ENCODE peak calls at places on chromosomes 3 and 15, in four cellular contexts. One of them, this sample, is unnamed.

GRCh38 chr3:188687389-188687788 is 484.4 kb upstream of the TPRG1 start:
- DNase-seq in tibial artery: no peak
- DNase-seq in endodermal cell: peak
- DNase-seq in mesendoderm: peak
- DNase-seq in this sample: no peak

GRCh38 chr3:17770682-17771081 is 28.3 kb upstream of the TBC1D5 start:
- DNase-seq in tibial artery: no peak
- DNase-seq in endodermal cell: no peak
- DNase-seq in mesendoderm: no peak
- DNase-seq in this sample: no peak

GRCh38 chr3:190534986-190535385 is 21.1 kb downstream of the IL1RAP start:
- DNase-seq in tibial artery: no peak
- DNase-seq in endodermal cell: no peak
- DNase-seq in mesendoderm: no peak
- DNase-seq in this sample: no peak

GRCh38 chr15:92159481-92159880 is 234.2 kb upstream of the ST8SIA2 start:
- DNase-seq in tibial artery: no peak
- DNase-seq in endodermal cell: no peak
- DNase-seq in mesendoderm: peak
- DNase-seq in this sample: no peak

GRCh38 chr15:95918525-95918924 is 412.0 kb upstream of the NR2F2 start:
- DNase-seq in tibial artery: no peak
- DNase-seq in endodermal cell: no peak
- DNase-seq in mesendoderm: no peak
- DNase-seq in this sample: no peak

GRCh38 chr3:179098388-179099077 is 26.9 kb upstream of the ZMAT3 start:
- DNase-seq in tibial artery: no peak
- DNase-seq in endodermal cell: no peak
- DNase-seq in mesendoderm: no peak
- DNase-seq in this sample: no peak

GRCh38 chr3:16513141-16514020 is at the start of gene RFTN1:
- DNase-seq in tibial artery: peak
- DNase-seq in endodermal cell: peak
- DNase-seq in mesendoderm: peak
- DNase-seq in this sample: no peak

GRCh38 chr3:96347289-96347688 is 467.1 kb upstream of the EPHA6 start:
- DNase-seq in tibial artery: no peak
- DNase-seq in endodermal cell: no peak
- DNase-seq in mesendoderm: no peak
- DNase-seq in this sample: no peak

GRCh38 chr3:126850370-126851085 is 132.4 kb upstream of the PLXNA1 start:
- DNase-seq in tibial artery: no peak
- DNase-seq in endodermal cell: peak
- DNase-seq in mesendoderm: peak
- DNase-seq in this sample: no peak

GRCh38 chr3:147462856-147463255 is 53.7 kb downstream of the ZIC1 start:
- DNase-seq in tibial artery: no peak
- DNase-seq in endodermal cell: no peak
- DNase-seq in mesendoderm: no peak
- DNase-seq in this sample: no peak

GRCh38 chr3:16496408-16497222 is 16.9 kb downstream of the RFTN1 start:
- DNase-seq in tibial artery: no peak
- DNase-seq in endodermal cell: no peak
- DNase-seq in mesendoderm: no peak
- DNase-seq in this sample: no peak

GRCh38 chr3:139934557-139935070 is 371 bp upstream of the CLSTN2 start:
- DNase-seq in tibial artery: peak
- DNase-seq in endodermal cell: peak
- DNase-seq in mesendoderm: peak
- DNase-seq in this sample: no peak

GRCh38 chr15:99508807-99509311 is 56.9 kb upstream of the MEF2A start:
- DNase-seq in tibial artery: no peak
- DNase-seq in endodermal cell: no peak
- DNase-seq in mesendoderm: no peak
- DNase-seq in this sample: no peak

GRCh38 chr3:193590088-193590856 is 2.7 kb upstream of the OPA1 start:
- DNase-seq in tibial artery: no peak
- DNase-seq in endodermal cell: no peak
- DNase-seq in mesendoderm: no peak
- DNase-seq in this sample: no peak

GRCh38 chr15:70875001-70875782 is 17.0 kb downstream of the THAP10 start:
- DNase-seq in tibial artery: no peak
- DNase-seq in endodermal cell: no peak
- DNase-seq in mesendoderm: peak
- DNase-seq in this sample: no peak

GRCh38 chr3:13655074-13655913 is 106.4 kb downstream of the FBLN2 start:
- DNase-seq in tibial artery: no peak
- DNase-seq in endodermal cell: peak
- DNase-seq in mesendoderm: peak
- DNase-seq in this sample: no peak

GRCh38 chr3:129867506-129868124 is 25.9 kb downstream of the TMCC1 start:
- DNase-seq in tibial artery: no peak
- DNase-seq in endodermal cell: no peak
- DNase-seq in mesendoderm: no peak
- DNase-seq in this sample: no peak

GRCh38 chr15:77239892-77240608 is 169.1 kb upstream of the TSPAN3 start:
- DNase-seq in tibial artery: no peak
- DNase-seq in endodermal cell: no peak
- DNase-seq in mesendoderm: no peak
- DNase-seq in this sample: no peak

GRCh38 chr3:16906679-16907078 is 21.9 kb downstream of the PLCL2 start:
- DNase-seq in tibial artery: peak
- DNase-seq in endodermal cell: no peak
- DNase-seq in mesendoderm: no peak
- DNase-seq in this sample: no peak

GRCh38 chr3:140832883-140833282 is 108.8 kb upstream of the SLC25A36 start:
- DNase-seq in tibial artery: no peak
- DNase-seq in endodermal cell: no peak
- DNase-seq in mesendoderm: no peak
- DNase-seq in this sample: no peak

GRCh38 chr15:33865416-33865815 is 102.9 kb upstream of the CHRM5 start:
- DNase-seq in tibial artery: no peak
- DNase-seq in endodermal cell: no peak
- DNase-seq in mesendoderm: no peak
- DNase-seq in this sample: no peak

GRCh38 chr3:71681224-71681668 is 44.0 kb downstream of the EIF4E3 start:
- DNase-seq in tibial artery: peak
- DNase-seq in endodermal cell: peak
- DNase-seq in mesendoderm: peak
- DNase-seq in this sample: peak

GRCh38 chr15:73153447-73153846 is 101.2 kb downstream of the NEO1 start:
- DNase-seq in tibial artery: no peak
- DNase-seq in endodermal cell: no peak
- DNase-seq in mesendoderm: no peak
- DNase-seq in this sample: no peak

GRCh38 chr3:19146685-19147650 is 1.3 kb upstream of the KCNH8 start:
- DNase-seq in tibial artery: peak
- DNase-seq in endodermal cell: peak
- DNase-seq in mesendoderm: peak
- DNase-seq in this sample: no peak

DNA sequence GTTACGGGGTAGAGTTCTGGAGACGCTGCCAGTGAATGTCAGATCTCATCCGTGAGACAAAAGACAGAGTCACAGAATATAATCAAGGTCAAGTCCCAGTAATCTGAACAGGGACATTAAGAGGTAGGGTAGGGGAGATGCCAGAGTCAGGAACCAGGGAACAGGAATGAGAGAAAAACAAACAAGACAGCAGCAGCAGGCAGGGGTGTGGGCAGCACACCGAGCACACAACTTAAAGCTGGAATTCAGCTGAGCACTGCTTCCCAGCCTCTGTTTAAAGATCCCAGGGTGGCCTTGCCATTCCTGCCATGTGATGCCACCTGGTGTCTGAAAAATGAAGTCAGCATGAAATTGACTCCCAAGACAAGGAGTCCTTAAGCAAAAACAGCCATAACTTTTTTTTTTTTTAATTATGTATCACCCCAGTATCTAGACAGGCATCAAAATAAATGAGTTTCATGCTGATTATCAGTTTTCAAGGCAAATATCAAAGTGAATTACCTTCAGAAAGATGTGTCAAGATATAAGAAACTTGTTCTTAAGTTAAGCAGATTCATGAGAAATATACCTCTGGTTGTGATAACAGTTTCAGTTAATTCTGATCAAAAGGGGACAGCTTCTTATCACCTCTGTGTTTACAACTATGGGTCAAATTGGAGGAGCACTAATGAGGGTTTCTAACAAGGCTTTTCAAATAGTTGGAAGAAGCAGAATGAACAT is 203.7 kb downstream of the SLC9A9 start:
- DNase-seq in tibial artery: no peak
- DNase-seq in endodermal cell: peak
- DNase-seq in mesendoderm: peak
- DNase-seq in this sample: peak
- H3K27ac ChIP-seq in tibial artery: no peak
- H3K27ac ChIP-seq in endodermal cell: no peak
- H3K27ac ChIP-seq in mesendoderm: no peak
- H3K27ac ChIP-seq in this sample: no peak

GRCh38 chr15:57130956-57131355 is 212.5 kb downstream of the TCF12 start:
- DNase-seq in tibial artery: no peak
- DNase-seq in endodermal cell: no peak
- DNase-seq in mesendoderm: no peak
- DNase-seq in this sample: no peak
- H3K27ac ChIP-seq in tibial artery: no peak
- H3K27ac ChIP-seq in endodermal cell: no peak
- H3K27ac ChIP-seq in mesendoderm: no peak
- H3K27ac ChIP-seq in this sample: no peak

GRCh38 chr3:66431494-66431893 is 69.3 kb downstream of the LRIG1 start:
- DNase-seq in tibial artery: no peak
- DNase-seq in endodermal cell: no peak
- DNase-seq in mesendoderm: no peak
- DNase-seq in this sample: no peak
- H3K27ac ChIP-seq in tibial artery: no peak
- H3K27ac ChIP-seq in endodermal cell: no peak
- H3K27ac ChIP-seq in mesendoderm: no peak
- H3K27ac ChIP-seq in this sample: no peak

GRCh38 chr3:183526838-183527420 is 28.6 kb downstream of the KLHL6 start:
- DNase-seq in tibial artery: no peak
- DNase-seq in endodermal cell: no peak
- DNase-seq in mesendoderm: no peak
- DNase-seq in this sample: no peak

GRCh38 chr3:183527980-183528379 is 27.5 kb downstream of the KLHL6 start:
- DNase-seq in tibial artery: no peak
- DNase-seq in endodermal cell: no peak
- DNase-seq in mesendoderm: no peak
- DNase-seq in this sample: no peak

GRCh38 chr3:183524476-183524875 is 31.0 kb downstream of the KLHL6 start:
- DNase-seq in tibial artery: no peak
- DNase-seq in endodermal cell: no peak
- DNase-seq in mesendoderm: no peak
- DNase-seq in this sample: no peak

GRCh38 chr3:183529717-183530116 is 25.8 kb downstream of the KLHL6 start:
- DNase-seq in tibial artery: no peak
- DNase-seq in endodermal cell: no peak
- DNase-seq in mesendoderm: no peak
- DNase-seq in this sample: no peak

GRCh38 chr3:183527421-183527979 is 28.0 kb downstream of the KLHL6 start:
- DNase-seq in tibial artery: no peak
- DNase-seq in endodermal cell: no peak
- DNase-seq in mesendoderm: no peak
- DNase-seq in this sample: no peak
- H3K27ac ChIP-seq in tibial artery: no peak
- H3K27ac ChIP-seq in endodermal cell: no peak
- H3K27ac ChIP-seq in mesendoderm: no peak
- H3K27ac ChIP-seq in this sample: no peak

This sample was measured in Panc1.